ENCODE peak calls at places on chromosomes 5 and 9, in six cellular contexts. L is NCI-H1048; T is stimulated activated CD8-positive, alpha-beta memory T cell treated with anti-CD3 and anti-CD28 coated beads, Interleukin-12 subunit alpha, Interleukin-12 subunit beta, amount 100 ng/mL, for 4 hours; V is RKO; B is small intestine; Q is nephron progenitor cell. A is an unnamed sample.

GRCh38 chr5:76960004-76960625 is 7.3 kb downstream of the CRHBP start:
- DNase-seq in L (no peak), T (no peak), V (no peak), B (no peak), Q (no peak), A (no peak)

GRCh38 chr5:67154518-67155206 is 41.9 kb downstream of the CD180 start:
- DNase-seq in L (no peak), T (no peak), V (no peak), B (no peak), Q (no peak), A (no peak)

GRCh38 chr9:32955655-32956478 is 45.6 kb downstream of the APTX start:
- DNase-seq in L (no peak), T (no peak), V (no peak), B (no peak), Q (no peak), A (no peak)

GRCh38 chr5:81755320-81755719 is 4.4 kb upstream of the SSBP2 start:
- DNase-seq in L (no peak), T (no peak), V (peak; percentile 76), B (peak; percentile 51), Q (no peak), A (peak; percentile 31)

GRCh38 chr5:73370076-73370475 is 78.5 kb downstream of the FOXD1 start:
- DNase-seq in L (no peak), T (no peak), V (no peak), B (no peak), Q (no peak), A (no peak)

GRCh38 chr9:16611969-16612368 is 258.5 kb downstream of the BNC2 start:
- DNase-seq in L (no peak), T (no peak), V (no peak), B (no peak), Q (no peak), A (no peak)

GRCh38 chr5:154181156-154181555 is 9.4 kb upstream of the GALNT10 start:
- DNase-seq in L (no peak), T (no peak), V (no peak), B (peak; percentile 88), Q (no peak), A (no peak)

GRCh38 chr9:33676746-33677505 is 118.4 kb upstream of the PRSS3 start:
- DNase-seq in L (no peak), T (peak; percentile 7), V (no peak), B (peak; percentile 6), Q (peak; percentile 76), A (peak; percentile 14)

GRCh38 chr9:127634021-127634420 is 21.9 kb downstream of the STXBP1 start:
- DNase-seq in L (no peak), T (no peak), V (no peak), B (peak; percentile 38), Q (no peak), A (peak; percentile 41)

GRCh38 chr5:32444946-32445758 is 612 bp upstream of the ZFR start:
- DNase-seq in L (no peak), T (no peak), V (peak; percentile 11), B (no peak), Q (no peak), A (no peak)

GRCh38 chr5:120394259-120394658 is 69.8 kb upstream of the PRR16 start:
- DNase-seq in L (no peak), T (no peak), V (no peak), B (no peak), Q (no peak), A (no peak)

A was measured in left ventricle myocardium inferior.